ENCODE peak calls at places on chromosome 13, in five cellular contexts. D, Y, V, F and X are unnamed samples.

GRCh38 chr13:35881360-35881759 is 249.8 kb downstream of the DCLK1 start:
- DNase-seq in D (peak; percentile 38), Y (peak; percentile 66), V (no peak), F (no peak), X (no peak)

GRCh38 chr13:45412274-45413049 is 5.7 kb downstream of the SLC25A30 start:
- DNase-seq in D (no peak), Y (no peak), V (no peak), F (no peak), X (no peak)

GRCh38 chr13:113117335-113117872 is 5.2 kb upstream of the F10 start:
- DNase-seq in D (no peak), Y (no peak), V (no peak), F (peak; percentile 67), X (no peak)

GRCh38 chr13:72774019-72774418 is 7.7 kb downstream of the DIS3 start:
- DNase-seq in D (peak; percentile 35), Y (peak; percentile 5), V (no peak), F (no peak), X (no peak)

GRCh38 chr13:93007928-93008327 is 218.7 kb upstream of the GPC6 start:
- DNase-seq in D (no peak), Y (no peak), V (no peak), F (no peak), X (no peak)

GRCh38 chr13:93771782-93772181 is 545.2 kb downstream of the GPC6 start:
- DNase-seq in D (peak; percentile 39), Y (peak; percentile 67), V (no peak), F (no peak), X (no peak)

GRCh38 chr13:44423824-44424223 is 50.2 kb downstream of the SERP2 start:
- DNase-seq in D (no peak), Y (no peak), V (no peak), F (no peak), X (no peak)

GRCh38 chr13:86882107-86882506 is 789.1 kb upstream of the SLITRK5 start:
- DNase-seq in D (no peak), Y (no peak), V (no peak), F (no peak), X (no peak)

GRCh38 chr13:44116562-44117315 is 237.0 kb downstream of the LACC1 start:
- DNase-seq in D (peak; percentile 53), Y (peak; percentile 28), V (no peak), F (no peak), X (no peak)

GRCh38 chr13:94620286-94620896 is 18.7 kb downstream of the GPR180 start:
- DNase-seq in D (peak; percentile 54), Y (peak; percentile 36), V (no peak), F (no peak), X (no peak)

GRCh38 chr13:44191504-44192171 is 182.0 kb upstream of the SERP2 start:
- DNase-seq in D (peak; percentile 80), Y (peak; percentile 90), V (no peak), F (no peak), X (no peak)

GRCh38 chr13:93169980-93170379 is 56.6 kb upstream of the GPC6 start:
- DNase-seq in D (peak; percentile 34), Y (peak; percentile 78), V (no peak), F (no peak), X (no peak)

GRCh38 chr13:75264611-75265010 is 217.4 kb downstream of the TBC1D4 start:
- DNase-seq in D (no peak), Y (no peak), V (no peak), F (no peak), X (no peak)

GRCh38 chr13:75550159-75550567 is 572 bp downstream of the UCHL3 start:
- DNase-seq in D (peak; percentile 63), Y (peak; percentile 61), V (peak; percentile 18), F (no peak), X (no peak)

GRCh38 chr13:76414320-76414719 is 471.9 kb downstream of the KCTD12 start:
- DNase-seq in D (peak; percentile 2), Y (no peak), V (no peak), F (no peak), X (no peak)

GRCh38 chr13:64052526-64052925 is 2636.9 kb upstream of the PCDH20 start:
- DNase-seq in D (no peak), Y (no peak), V (no peak), F (no peak), X (no peak)

GRCh38 chr13:33229446-33230177 is 55.9 kb downstream of the STARD13 start:
- DNase-seq in D (no peak), Y (no peak), V (no peak), F (peak; percentile 7), X (no peak)

GRCh38 chr13:103772576-103772975 is 706.4 kb upstream of the SLC10A2 start:
- DNase-seq in D (no peak), Y (no peak), V (no peak), F (no peak), X (no peak)

GRCh38 chr13:84607614-84608013 is 725.3 kb upstream of the SLITRK1 start:
- DNase-seq in D (peak; percentile 53), Y (peak; percentile 82), V (peak; percentile 6), F (no peak), X (no peak)

GRCh38 chr13:33207616-33207964 is 78.0 kb downstream of the STARD13 start:
- DNase-seq in D (peak; percentile 90), Y (peak; percentile 90), V (no peak), F (no peak), X (no peak)

GRCh38 chr13:24148414-24149305 is 11.9 kb upstream of the SPATA13 start:
- DNase-seq in D (peak; percentile 93), Y (peak; percentile 90), V (no peak), F (no peak), X (no peak)

GRCh38 chr13:28100149-28101121 is at the start of gene FLT3:
- DNase-seq in D (peak; percentile 8), Y (peak; percentile 2), V (no peak), F (peak; percentile 87), X (no peak)

GRCh38 chr13:29465741-29466293 is 129.7 kb downstream of the SLC7A1 start:
- DNase-seq in D (peak; percentile 64), Y (peak; percentile 54), V (no peak), F (no peak), X (no peak)

GRCh38 chr13:52713894-52714293 is 25.7 kb downstream of the CNMD start:
- DNase-seq in D (peak; percentile 23), Y (no peak), V (no peak), F (no peak), X (no peak)

GRCh38 chr13:72652681-72653080 is 74.7 kb downstream of the MZT1 start:
- DNase-seq in D (peak; percentile 2), Y (no peak), V (no peak), F (no peak), X (no peak)

GRCh38 chr13:24630851-24631341 is 49.3 kb upstream of the ATP12A start:
- DNase-seq in D (peak; percentile 52), Y (no peak), V (no peak), F (no peak), X (no peak)

GRCh38 chr13:29454931-29455481 is 140.5 kb downstream of the SLC7A1 start:
- DNase-seq in D (peak; percentile 14), Y (no peak), V (no peak), F (no peak), X (no peak)

GRCh38 chr13:75818181-75819110 is 182.3 kb downstream of the LMO7 start:
- DNase-seq in D (no peak), Y (no peak), V (no peak), F (no peak), X (no peak)

GRCh38 chr13:112928020-112928931 is 40.7 kb upstream of the MCF2L start:
- DNase-seq in D (no peak), Y (no peak), V (no peak), F (peak; percentile 65), X (no peak)

GRCh38 chr13:84831666-84832657 is 949.7 kb upstream of the SLITRK1 start:
- DNase-seq in D (no peak), Y (no peak), V (no peak), F (peak; percentile 48), X (no peak)

GRCh38 chr13:56299650-56300049 is 841.1 kb upstream of the PRR20A start:
- DNase-seq in D (no peak), Y (no peak), V (no peak), F (no peak), X (no peak)

GRCh38 chr13:51856027-51856736 is 5.6 kb upstream of the CCDC70 start:
- DNase-seq in D (no peak), Y (no peak), V (no peak), F (no peak), X (no peak)

GRCh38 chr13:45178349-45179142 is 22.3 kb downstream of the KCTD4 start:
- DNase-seq in D (peak; percentile 29), Y (peak; percentile 61), V (no peak), F (no peak), X (no peak)

GRCh38 chr13:79285159-79285558 is 120.9 kb downstream of the RBM26 start:
- DNase-seq in D (no peak), Y (no peak), V (no peak), F (no peak), X (no peak)
- TF ChIP-seq CTCF in D (no peak), Y (no peak), V (no peak), F (no peak), X (no peak)

GRCh38 chr13:66952507-66952906 is 277.6 kb downstream of the PCDH9 start:
- DNase-seq in D (no peak), Y (no peak), V (no peak), F (no peak), X (no peak)
- TF ChIP-seq CTCF in D (no peak), Y (no peak), V (no peak), F (no peak), X (no peak)

GRCh38 chr13:30859326-30859725 is 46.7 kb upstream of the MEDAG start:
- DNase-seq in D (no peak), Y (no peak), V (no peak), F (no peak), X (no peak)
- TF ChIP-seq CTCF in D (no peak), Y (no peak), V (no peak), F (no peak), X (no peak)

GRCh38 chr13:98871727-98872126 is 106.1 kb downstream of the DOCK9 start:
- DNase-seq in D (no peak), Y (no peak), V (no peak), F (no peak), X (no peak)

GRCh38 chr13:98868932-98869331 is 108.9 kb downstream of the DOCK9 start:
- DNase-seq in D (no peak), Y (no peak), V (no peak), F (no peak), X (no peak)

GRCh38 chr13:98866882-98867281 is 111.0 kb downstream of the DOCK9 start:
- DNase-seq in D (no peak), Y (no peak), V (no peak), F (no peak), X (no peak)

GRCh38 chr13:98873377-98874028 is 104.4 kb downstream of the DOCK9 start:
- DNase-seq in D (no peak), Y (no peak), V (no peak), F (no peak), X (no peak)

GRCh38 chr13:98869408-98870090 is 108.3 kb downstream of the DOCK9 start:
- DNase-seq in D (peak; percentile 24), Y (peak; percentile 6), V (no peak), F (no peak), X (no peak)
- TF ChIP-seq CTCF in D (peak; percentile 24), Y (peak; percentile 25), V (no peak), F (peak; percentile 10), X (peak; percentile 18)